ENCODE peak calls at places on chromosomes 7 and 10, in ten cellular contexts. X is upper lobe of right lung; K is fibroblast of the conjunctiva; E is ELR; Q is T-cell; U is psoas muscle; P is activated CD4-positive, alpha-beta T cell treated with anti-CD3 and anti-CD28 coated beads for 48 hours; M is nephron progenitor cell; T is endodermal cell; W is activated CD8-positive, alpha-beta memory T cell treated with anti-CD3 and anti-CD28 coated beads for 4 hours. D is an unnamed sample.
A peak's percentile ranks its signal among the peaks of the same experiment; 100 is the strongest.

GRCh38 chr7:68147621-68148238 is 1151.1 kb downstream of the TYW1 start:
- DNase-seq in X (no peak), K (no peak), E (no peak), Q (no peak), U (no peak), P (no peak), M (no peak), T (no peak), W (no peak), D (no peak)

GRCh38 chr10:71241899-71242620 is 29.7 kb downstream of the UNC5B start:
- DNase-seq in X (no peak), K (no peak), E (no peak), Q (no peak), U (no peak), P (no peak), M (no peak), T (no peak), W (no peak), D (no peak)

GRCh38 chr10:122234416-122234815 is 36.7 kb upstream of the BTBD16 start:
- DNase-seq in X (no peak), K (no peak), E (no peak), Q (no peak), U (no peak), P (no peak), M (no peak), T (no peak), W (no peak), D (no peak)

GRCh38 chr7:16187131-16187530 is 234.2 kb downstream of the CRPPA start:
- DNase-seq in X (no peak), K (peak; percentile 2), E (no peak), Q (no peak), U (no peak), P (no peak), M (no peak), T (no peak), W (no peak), D (no peak)

GRCh38 chr10:122044045-122044661 is 55.2 kb downstream of the TACC2 start:
- DNase-seq in X (no peak), K (no peak), E (no peak), Q (no peak), U (peak; percentile 69), P (no peak), M (peak; percentile 42), T (peak; percentile 61), W (no peak), D (no peak)

GRCh38 chr7:963236-964078 is 9.0 kb upstream of the ADAP1 start:
- DNase-seq in X (peak; percentile 67), K (no peak), E (no peak), Q (peak; percentile 17), U (peak; percentile 54), P (no peak), M (no peak), T (no peak), W (no peak), D (peak; percentile 82)

GRCh38 chr10:45420453-45421192 is 46.6 kb downstream of the ALOX5 start:
- DNase-seq in X (peak; percentile 86), K (peak; percentile 50), E (peak; percentile 32), Q (peak; percentile 40), U (peak; percentile 94), P (peak; percentile 53), M (no peak), T (no peak), W (peak; percentile 18), D (peak; percentile 95)

GRCh38 chr7:96310106-96310505 is 11.8 kb downstream of the SLC25A13 start:
- DNase-seq in X (no peak), K (peak; percentile 31), E (no peak), Q (no peak), U (no peak), P (no peak), M (no peak), T (no peak), W (no peak), D (no peak)

GRCh38 chr10:26438534-26439269 is 561 bp downstream of the APBB1IP start:
- DNase-seq in X (peak; percentile 87), K (no peak), E (peak; percentile 64), Q (peak; percentile 64), U (peak; percentile 67), P (peak; percentile 85), M (peak; percentile 30), T (peak; percentile 70), W (peak; percentile 50), D (peak; percentile 77)

GRCh38 chr10:75857269-75857846 is 425.9 kb downstream of the LRMDA start:
- DNase-seq in X (no peak), K (no peak), E (no peak), Q (no peak), U (no peak), P (no peak), M (no peak), T (no peak), W (no peak), D (no peak)

GRCh38 chr10:123309740-123310139 is 155.5 kb downstream of the BUB3 start:
- DNase-seq in X (peak; percentile 78), K (peak; percentile 4), E (no peak), Q (no peak), U (no peak), P (no peak), M (no peak), T (peak; percentile 35), W (no peak), D (no peak)

GRCh38 chr10:48804740-48805182 is 120.1 kb downstream of the WDFY4 start:
- DNase-seq in X (no peak), K (no peak), E (no peak), Q (no peak), U (no peak), P (no peak), M (no peak), T (no peak), W (no peak), D (no peak)

GRCh38 chr10:95569368-95569767 is 8.2 kb upstream of the SORBS1 start:
- DNase-seq in X (no peak), K (no peak), E (no peak), Q (no peak), U (no peak), P (no peak), M (no peak), T (no peak), W (no peak), D (no peak)

GRCh38 chr10:69479737-69480412 is 28.6 kb downstream of the TSPAN15 start:
- DNase-seq in X (no peak), K (no peak), E (no peak), Q (no peak), U (no peak), P (no peak), M (no peak), T (no peak), W (no peak), D (peak; percentile 41)

GRCh38 chr10:70404906-70405824 is 1.2 kb downstream of the EIF4EBP2 start:
- DNase-seq in X (peak; percentile 82), K (peak; percentile 99), E (peak; percentile 88), Q (no peak), U (peak; percentile 91), P (peak; percentile 32), M (peak; percentile 50), T (peak; percentile 70), W (no peak), D (peak; percentile 86)

GRCh38 chr7:151993977-151994676 is 31.3 kb upstream of the GALNT11 start:
- DNase-seq in X (no peak), K (no peak), E (no peak), Q (no peak), U (no peak), P (peak; percentile 65), M (no peak), T (peak; percentile 61), W (no peak), D (no peak)